ENCODE peak calls at places on chromosomes 11 and 22, in seven cellular contexts. X, D, A, E, G, S and I are unnamed samples.

GRCh38 chr22:18110194-18110943 is at the start of gene TUBA8:
- DNase-seq in A (peak), S (no peak), G (peak), X (peak), D (peak), E (peak), I (peak)

GRCh38 chr11:3143136-3143880 is 21.8 kb downstream of the OSBPL5 start:
- DNase-seq in A (no peak), S (no peak), E (no peak), X (no peak), D (no peak), G (no peak), I (no peak)

GRCh38 chr22:29202231-29203192 is 3.2 kb upstream of the EMID1 start:
- DNase-seq in S (no peak), D (peak), E (no peak), X (peak), G (no peak), A (peak), I (no peak)

GRCh38 chr11:72641900-72642814 is 32.1 kb downstream of the PDE2A start:
- DNase-seq in G (no peak), X (peak), S (no peak), D (peak), E (peak), A (peak), I (no peak)

GRCh38 chr11:65444314-65445051 is 21.9 kb downstream of the NEAT1 start:
- DNase-seq in A (no peak), G (no peak), X (no peak), S (no peak), D (peak), E (no peak), I (no peak)

GRCh38 chr11:133541331-133542095 is 9.2 kb upstream of the OPCML start:
- DNase-seq in G (no peak), D (no peak), A (no peak), X (no peak), E (no peak), S (no peak), I (no peak)

GRCh38 chr22:44596726-44597125 is 98.7 kb upstream of the RTL6 start:
- DNase-seq in D (no peak), S (no peak), A (no peak), X (no peak), G (no peak), E (no peak), I (no peak)

GRCh38 chr11:13637125-13638119 is 31.0 kb upstream of the FAR1 start:
- DNase-seq in D (no peak), X (no peak), S (no peak), A (no peak), G (no peak), E (no peak), I (no peak)

GRCh38 chr11:65529475-65530156 is 4.7 kb downstream of the SCYL1 start:
- DNase-seq in D (no peak), A (no peak), E (no peak), S (no peak), X (no peak), G (no peak), I (no peak)

GRCh38 chr11:68264244-68264643 is 7.5 kb downstream of the C11orf24 start:
- DNase-seq in A (no peak), X (no peak), E (no peak), G (no peak), S (no peak), D (no peak), I (no peak)

GRCh38 chr11:28464252-28464867 is 356.2 kb downstream of the METTL15 start:
- DNase-seq in G (no peak), E (no peak), A (no peak), X (no peak), S (no peak), D (peak), I (no peak)

GRCh38 chr11:94597896-94598295 is 30.7 kb downstream of the PIWIL4 start:
- DNase-seq in G (no peak), E (no peak), S (no peak), A (no peak), D (peak), X (no peak), I (no peak)

GRCh38 chr11:127247261-127247660 is 246.7 kb upstream of the KIRREL3 start:
- DNase-seq in S (no peak), E (no peak), X (no peak), A (no peak), D (no peak), G (no peak), I (no peak)

GRCh38 chr11:36792870-36793541 is 195.0 kb upstream of the RAG2 start:
- DNase-seq in E (no peak), G (no peak), A (no peak), S (no peak), D (no peak), X (no peak), I (no peak)

GRCh38 chr11:115965754-115966504 is 461.7 kb upstream of the CADM1 start:
- DNase-seq in S (no peak), A (no peak), E (no peak), D (no peak), X (no peak), G (no peak), I (no peak)

GRCh38 chr11:76850815-76851214 is 9.9 kb upstream of the ACER3 start:
- DNase-seq in G (no peak), S (no peak), X (no peak), E (no peak), D (peak), A (peak), I (no peak)

GRCh38 chr11:67062526-67063373 is 6.1 kb downstream of the RHOD start:
- DNase-seq in A (no peak), X (no peak), D (no peak), S (no peak), G (no peak), E (no peak), I (no peak)

GRCh38 chr11:15843309-15843857 is 513.0 kb downstream of the SOX6 start:
- DNase-seq in X (no peak), E (no peak), D (no peak), S (no peak), A (no peak), G (no peak), I (no peak)

GRCh38 chr11:3123316-3123715 is 41.8 kb downstream of the OSBPL5 start:
- DNase-seq in G (no peak), X (no peak), S (no peak), E (no peak), A (peak), D (peak), I (no peak)

GRCh38 chr11:45100338-45100737 is 46.1 kb upstream of the PRDM11 start:
- DNase-seq in E (no peak), D (peak), X (no peak), A (no peak), G (peak), S (no peak), I (no peak)

GRCh38 chr11:70834984-70835560 is 417.3 kb downstream of the SHANK2 start:
- DNase-seq in S (no peak), X (no peak), A (no peak), D (no peak), G (no peak), E (no peak), I (no peak)

GRCh38 chr11:106684944-106685343 is 333.3 kb downstream of the GUCY1A2 start:
- DNase-seq in G (no peak), X (no peak), E (no peak), A (no peak), S (no peak), D (no peak), I (no peak)

GRCh38 chr11:2207212-2207611 is 35.6 kb upstream of the TH start:
- DNase-seq in G (no peak), S (no peak), X (peak), D (no peak), E (peak), A (peak), I (no peak)

GRCh38 chr11:86395061-86395551 is 20.4 kb downstream of the CCDC81 start:
- DNase-seq in X (no peak), E (no peak), D (peak), A (no peak), S (no peak), G (no peak), I (no peak)

GRCh38 chr11:20021771-20022362 is 138.4 kb downstream of the DBX1 start:
- DNase-seq in X (no peak), S (no peak), E (no peak), A (no peak), G (no peak), D (no peak), I (no peak)

GRCh38 chr11:2754008-2754407 is 54.2 kb upstream of the KCNQ1OT1 start:
- DNase-seq in A (no peak), G (no peak), X (no peak), S (no peak), D (no peak), E (no peak), I (no peak)

GRCh38 chr11:27700351-27701261 is at the start of gene BDNF:
- DNase-seq in D (peak), E (peak), S (no peak), A (no peak), X (no peak), G (no peak), I (no peak)

GRCh38 chr11:114984611-114985163 is 306.4 kb downstream of the NXPE2 start:
- DNase-seq in X (no peak), A (no peak), S (no peak), E (no peak), G (no peak), D (no peak), I (no peak)

GRCh38 chr11:34029176-34029575 is 22.4 kb upstream of the CAPRIN1 start:
- DNase-seq in X (no peak), A (no peak), D (no peak), G (no peak), E (no peak), S (no peak), I (no peak)

GRCh38 chr22:48717076-48717810 is 1110.4 kb downstream of the BRD1 start:
- DNase-seq in A (peak), S (no peak), E (peak), X (no peak), D (no peak), G (no peak), I (no peak)

GRCh38 chr11:65445604-65446445 is 23.2 kb downstream of the NEAT1 start:
- DNase-seq in S (peak), G (no peak), E (no peak), A (no peak), D (peak), X (no peak), I (no peak)

GRCh38 chr11:10208045-10208674 is 85.9 kb downstream of the SBF2 start:
- DNase-seq in G (peak), S (no peak), D (peak), X (no peak), A (no peak), E (no peak), I (no peak)